ENCODE peak calls at places on chromosomes 1 and 21, in nine cellular contexts. L, Y, S, Z, W, D, P, C and B are unnamed samples.

GRCh38 chr1:155173478-155174333 is at the start of gene TRIM46:
- DNase-seq in L (no peak), Y (no peak), S (no peak), Z (peak; percentile 25), W (peak; percentile 81), D (peak; percentile 54), P (peak; percentile 80), C (no peak), B (no peak)

GRCh38 chr1:63779338-63779819 is 5.6 kb downstream of the ROR1 start:
- DNase-seq in L (no peak), Y (no peak), S (no peak), Z (no peak), W (no peak), D (no peak), P (no peak), C (no peak), B (no peak)

GRCh38 chr1:82722608-82723007 is 921.9 kb downstream of the ADGRL2 start:
- DNase-seq in L (no peak), Y (no peak), S (no peak), Z (no peak), W (no peak), D (no peak), P (no peak), C (no peak), B (no peak)

GRCh38 chr1:42888013-42888633 is 41.7 kb downstream of the ZNF691 start:
- DNase-seq in L (no peak), Y (no peak), S (no peak), Z (no peak), W (no peak), D (no peak), P (no peak), C (no peak), B (no peak)

GRCh38 chr1:151309851-151310323 is 17.3 kb downstream of the PI4KB start:
- DNase-seq in L (peak; percentile 43), Y (no peak), S (no peak), Z (no peak), W (peak; percentile 63), D (no peak), P (no peak), C (no peak), B (no peak)

GRCh38 chr1:65309317-65310077 is at the start of gene DNAJC6:
- DNase-seq in L (peak; percentile 73), Y (peak; percentile 94), S (peak; percentile 53), Z (peak; percentile 81), W (peak; percentile 97), D (peak; percentile 66), P (peak; percentile 20), C (peak; percentile 75), B (peak; percentile 72)

GRCh38 chr1:197781998-197782718 is 6.9 kb upstream of the DENND1B start:
- DNase-seq in L (no peak), Y (no peak), S (peak; percentile 93), Z (no peak), W (no peak), D (peak; percentile 65), P (no peak), C (no peak), B (no peak)

GRCh38 chr1:101460709-101461108 is 223.9 kb downstream of the S1PR1 start:
- DNase-seq in L (no peak), Y (no peak), S (no peak), Z (no peak), W (no peak), D (peak; percentile 61), P (no peak), C (no peak), B (no peak)

GRCh38 chr1:152252157-152252556 is 28.2 kb upstream of the HRNR start:
- DNase-seq in L (no peak), Y (no peak), S (no peak), Z (no peak), W (no peak), D (no peak), P (no peak), C (no peak), B (no peak)

GRCh38 chr1:111515291-111516007 is 12.0 kb upstream of the ADORA3 start:
- DNase-seq in L (peak; percentile 79), Y (no peak), S (no peak), Z (peak; percentile 44), W (no peak), D (no peak), P (no peak), C (peak; percentile 79), B (no peak)

GRCh38 chr1:184299796-184300195 is 87.0 kb upstream of the C1orf21 start:
- DNase-seq in L (no peak), Y (no peak), S (no peak), Z (no peak), W (no peak), D (no peak), P (no peak), C (no peak), B (no peak)

GRCh38 chr1:100868364-100868995 is 26.2 kb downstream of the EXTL2 start:
- DNase-seq in L (no peak), Y (peak; percentile 52), S (peak; percentile 60), Z (no peak), W (peak; percentile 39), D (peak; percentile 70), P (no peak), C (no peak), B (no peak)

GRCh38 chr1:184311580-184311979 is 75.2 kb upstream of the C1orf21 start:
- DNase-seq in L (no peak), Y (no peak), S (no peak), Z (no peak), W (no peak), D (no peak), P (no peak), C (no peak), B (no peak)

GRCh38 chr1:67144696-67145095 is 9.9 kb upstream of the C1orf141 start:
- DNase-seq in L (no peak), Y (no peak), S (no peak), Z (no peak), W (no peak), D (peak; percentile 58), P (no peak), C (no peak), B (no peak)

GRCh38 chr1:166166400-166166699 is 451 bp downstream of the FAM78B start:
- DNase-seq in L (no peak), Y (no peak), S (no peak), Z (no peak), W (peak; percentile 44), D (no peak), P (no peak), C (no peak), B (no peak)

GRCh38 chr1:218636548-218636947 is 291.4 kb downstream of the TGFB2 start:
- DNase-seq in L (no peak), Y (no peak), S (no peak), Z (no peak), W (no peak), D (no peak), P (no peak), C (no peak), B (no peak)

GRCh38 chr1:26127235-26128163 is 15.9 kb downstream of the PDIK1L start:
- DNase-seq in L (no peak), Y (no peak), S (no peak), Z (no peak), W (no peak), D (no peak), P (no peak), C (no peak), B (no peak)

GRCh38 chr1:39305555-39305954 is 101.1 kb downstream of the MACF1 start:
- DNase-seq in L (no peak), Y (no peak), S (no peak), Z (no peak), W (no peak), D (no peak), P (no peak), C (no peak), B (no peak)

GRCh38 chr1:75132421-75133381 is 1.5 kb upstream of the LHX8 start:
- DNase-seq in L (no peak), Y (peak; percentile 26), S (no peak), Z (no peak), W (peak; percentile 38), D (no peak), P (no peak), C (no peak), B (no peak)
- TF ChIP-seq CTCF in L (no peak), Y (no peak), S (no peak), Z (no peak), W (no peak), D (no peak), P (no peak), C (no peak), B (no peak)

GRCh38 chr1:21271550-21271949 is 18.7 kb downstream of the ECE1 start:
- DNase-seq in L (no peak), Y (no peak), S (no peak), Z (no peak), W (no peak), D (no peak), P (no peak), C (no peak), B (no peak)
- H3K4me1 ChIP-seq in L (peaks cover 58% of the 10 kb centered on the region), Y (peaks cover 7% of the 10 kb centered on the region), S (no peaks in the 10 kb centered on the region), Z (peaks cover 48% of the 10 kb centered on the region), W (no peaks in the 10 kb centered on the region), D (peaks cover under 1% of the 10 kb centered on the region), P (peaks cover 54% of the 10 kb centered on the region), C (peaks cover 52% of the 10 kb centered on the region), B (peaks cover 52% of the 10 kb centered on the region)

DNA sequence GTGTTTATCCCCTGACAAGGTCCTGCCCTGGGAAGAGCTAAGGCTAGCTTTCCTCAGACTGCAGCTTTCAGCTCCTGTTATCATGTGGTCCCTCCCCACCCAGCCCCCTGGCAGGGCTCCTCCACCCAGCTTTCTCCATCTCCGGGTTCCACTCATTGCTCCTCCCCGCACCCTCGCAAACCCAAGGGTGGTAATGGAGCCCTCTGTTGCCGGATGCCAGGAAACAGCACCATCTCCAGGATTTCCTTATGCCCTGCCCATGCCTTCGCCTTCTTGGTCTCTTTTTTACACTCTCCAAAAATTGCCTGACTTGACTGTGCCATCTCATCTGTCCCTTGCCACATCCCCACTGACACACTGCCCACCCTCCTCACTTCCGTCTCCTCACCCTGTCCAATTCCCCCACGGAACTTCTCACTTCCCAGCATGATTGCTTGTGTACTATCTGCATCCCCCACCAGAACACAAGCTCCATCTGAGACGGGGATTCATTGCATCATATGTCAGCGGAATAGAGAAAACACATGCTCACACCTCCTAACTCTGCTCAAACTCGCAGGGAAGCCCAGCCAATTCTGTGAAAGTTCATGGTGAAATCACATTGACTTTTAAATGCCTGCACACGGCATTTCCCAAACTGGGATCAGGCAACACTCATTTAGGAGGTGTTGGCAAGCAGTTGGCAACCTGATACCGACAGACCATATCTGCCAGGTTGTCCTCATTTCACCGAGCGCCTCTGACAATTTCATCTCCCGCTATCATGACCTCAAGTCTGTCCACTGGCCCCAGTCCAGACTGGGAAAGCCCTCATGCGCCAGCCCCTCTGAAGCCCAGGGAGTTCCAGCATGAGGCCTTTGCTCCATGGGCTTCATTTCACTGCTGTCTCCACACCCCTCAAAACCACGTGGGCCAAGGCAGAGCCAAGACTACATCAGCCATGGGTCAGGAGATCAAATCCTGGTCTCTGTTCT is 201.1 kb downstream of the MATN1 start:
- DNase-seq in L (peak; percentile 73), Y (peak; percentile 25), S (no peak), Z (no peak), W (no peak), D (no peak), P (no peak), C (peak; percentile 55), B (peak; percentile 30)
- TF ChIP-seq CTCF in L (no peak), Y (peak; percentile 10), S (no peak), Z (no peak), W (no peak), D (no peak), P (no peak), C (no peak), B (no peak)

DNA sequence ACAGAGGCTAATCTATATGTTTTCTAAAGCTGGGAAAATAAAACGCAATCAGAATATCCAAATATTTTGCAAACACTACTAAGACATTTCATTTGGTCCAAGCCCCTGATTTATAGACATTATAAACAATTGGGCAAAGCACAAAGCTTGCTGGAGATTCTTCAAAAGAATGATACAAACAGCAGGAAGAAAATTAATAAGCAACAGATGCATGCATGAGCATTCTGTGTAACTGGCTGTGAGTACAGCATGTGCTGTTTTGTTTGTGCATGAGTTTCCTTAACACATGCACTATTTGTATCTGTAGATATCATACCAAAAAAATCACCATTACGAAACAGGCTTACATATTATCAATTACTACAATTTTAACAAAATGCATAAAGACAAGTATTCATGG is 552.8 kb downstream of the LTN1 start:
- DNase-seq in L (no peak), Y (no peak), S (no peak), Z (no peak), W (no peak), D (no peak), P (no peak), C (no peak), B (no peak)
- H3K4me1 ChIP-seq in L (no peaks in the 10 kb centered on the region), Y (no peaks in the 10 kb centered on the region), S (no peaks in the 10 kb centered on the region), Z (no peaks in the 10 kb centered on the region), W (no peaks in the 10 kb centered on the region), D (peaks cover 22% of the 10 kb centered on the region), P (no peaks in the 10 kb centered on the region), C (peaks cover 4% of the 10 kb centered on the region), B (no peaks in the 10 kb centered on the region)